ENCODE peak calls at places on chromosomes 13 and 19, in ten cellular contexts. B is body of pancreas, L is hepatocyte, Z is dorsolateral prefrontal cortex, E is AG10803, I is lower leg skin, T is heart right ventricle, V is heart left ventricle, J is stomach, F is prostate gland. D is an unnamed sample.

GRCh38 chr13:72960541-72960940 is 98.3 kb upstream of the KLF5 start:
- DNase-seq in J (no peak), B (peak; percentile 40), T (no peak), F (peak; percentile 35), L (peak; percentile 29), Z (no peak), V (no peak), E (no peak), I (no peak), D (peak; percentile 54)

GRCh38 chr19:5253403-5254110 is 87.1 kb downstream of the PTPRS start:
- DNase-seq in B (no peak), E (peak; percentile 18), J (no peak), I (no peak), V (no peak), L (no peak), F (no peak), Z (no peak), T (no peak), D (no peak)

GRCh38 chr13:19862511-19863313 is 737 bp downstream of the ZMYM5 start:
- DNase-seq in T (peak; percentile 29), J (peak; percentile 29), B (peak; percentile 19), E (peak; percentile 17), V (peak; percentile 38), Z (peak; percentile 32), L (peak; percentile 56), F (peak; percentile 19), I (peak; percentile 27), D (no peak)

GRCh38 chr19:35017507-35017906 is 12.8 kb upstream of the SCN1B start:
- DNase-seq in J (no peak), B (no peak), I (no peak), V (no peak), T (no peak), F (no peak), Z (no peak), E (no peak), L (no peak), D (no peak)

GRCh38 chr19:36009220-36009619 is 607 bp upstream of the SYNE4 start:
- DNase-seq in I (no peak), L (peak; percentile 85), E (peak; percentile 51), F (peak; percentile 55), V (peak; percentile 71), T (peak; percentile 45), B (peak; percentile 74), J (peak; percentile 72), Z (peak; percentile 40), D (peak; percentile 27)

GRCh38 chr19:812049-812816 is 9.5 kb downstream of the PLPPR3 start:
- DNase-seq in F (no peak), T (no peak), B (no peak), J (no peak), I (no peak), V (no peak), E (no peak), Z (no peak), L (no peak), D (no peak)

GRCh38 chr19:38629568-38629967 is 10.6 kb downstream of the EIF3K start:
- DNase-seq in T (no peak), B (no peak), V (no peak), L (no peak), Z (no peak), I (no peak), F (no peak), J (no peak), E (no peak), D (no peak)

GRCh38 chr13:30151398-30151797 is 156.0 kb downstream of the KATNAL1 start:
- DNase-seq in V (no peak), Z (no peak), J (no peak), L (no peak), F (no peak), T (no peak), E (no peak), I (no peak), B (no peak), D (no peak)

GRCh38 chr13:66344770-66345367 is 885.3 kb downstream of the PCDH9 start:
- DNase-seq in E (no peak), B (no peak), J (no peak), L (no peak), V (no peak), I (no peak), T (no peak), Z (no peak), F (no peak), D (no peak)

GRCh38 chr19:1163934-1164683 is 10.0 kb downstream of the SBNO2 start:
- DNase-seq in L (no peak), I (no peak), Z (no peak), J (no peak), F (no peak), E (no peak), T (no peak), B (no peak), V (peak; percentile 11), D (peak; percentile 48)

GRCh38 chr13:109162248-109163051 is 533.0 kb downstream of the MYO16 start:
- DNase-seq in B (no peak), J (no peak), Z (no peak), F (no peak), L (no peak), T (no peak), V (no peak), I (no peak), E (no peak), D (no peak)

GRCh38 chr19:30691767-30692516 is 319.8 kb downstream of the ZNF536 start:
- DNase-seq in I (peak; percentile 36), Z (no peak), L (no peak), F (no peak), T (no peak), B (no peak), J (no peak), E (no peak), V (no peak), D (no peak)

GRCh38 chr13:108895220-108895704 is 265.9 kb downstream of the MYO16 start:
- DNase-seq in Z (no peak), L (peak; percentile 72), E (peak; percentile 45), F (no peak), V (no peak), J (no peak), B (no peak), T (no peak), I (no peak), D (peak; percentile 22)

GRCh38 chr19:3034845-3035541 is 5.9 kb upstream of the TLE2 start:
- DNase-seq in V (peak; percentile 45), B (no peak), E (peak; percentile 61), F (peak; percentile 45), J (peak; percentile 51), Z (no peak), L (peak; percentile 62), T (peak; percentile 40), I (no peak), D (no peak)

GRCh38 chr13:53138369-53139036 is 109.9 kb downstream of the OLFM4 start:
- DNase-seq in Z (no peak), V (no peak), E (peak; percentile 57), T (no peak), I (peak; percentile 18), L (peak; percentile 57), B (no peak), J (no peak), F (no peak), D (no peak)

GRCh38 chr13:113122571-113123225 is at the start of gene F10:
- DNase-seq in L (peak; percentile 92), T (peak; percentile 47), I (peak; percentile 56), J (peak; percentile 73), V (peak; percentile 59), E (peak; percentile 70), F (no peak), Z (peak; percentile 23), B (peak; percentile 69), D (no peak)
- H3K4me3 ChIP-seq in L (peak within 1 kb of the TSS; percentile 15), T (peak within 1 kb of the TSS; percentile 26), I (no peak within 1 kb of the TSS), J (peak within 1 kb of the TSS; percentile 37), V (peak within 1 kb of the TSS; percentile 47), E (peak within 1 kb of the TSS; percentile 54), F (no peak within 1 kb of the TSS), Z (no peak within 1 kb of the TSS), B (no peak within 1 kb of the TSS), D (no peak within 1 kb of the TSS)

GRCh38 chr13:75432045-75432444 is 49.9 kb downstream of the TBC1D4 start:
- DNase-seq in E (peak; percentile 59), Z (no peak), T (no peak), J (no peak), I (no peak), B (no peak), L (no peak), F (no peak), V (no peak), D (no peak)
- TF ChIP-seq CTCF in E (no peak), Z (no peak), T (no peak), J (no peak), I (no peak), B (no peak), L (no peak), F (no peak), V (no peak), D (peak; percentile 23)

GRCh38 chr19:11195681-11196080 is 1.7 kb downstream of the KANK2 start:
- DNase-seq in J (no peak), V (no peak), T (no peak), L (no peak), Z (no peak), I (no peak), E (no peak), F (no peak), B (no peak), D (no peak)
- H3K4me3 ChIP-seq in J (peak overlapping the region; percentile 76), V (peak overlapping the region; percentile 96), T (peak overlapping the region; percentile 68), L (no peak overlapping the region), Z (peak overlapping the region; percentile 76), I (no peak overlapping the region), E (peak overlapping the region; percentile 97), F (no peak overlapping the region), B (no peak overlapping the region), D (no peak overlapping the region)

GRCh38 chr19:48607359-48607755 is 815 bp downstream of the SPACA4 start:
- DNase-seq in L (no peak), Z (no peak), F (no peak), E (no peak), V (no peak), I (no peak), T (no peak), J (no peak), B (no peak), D (no peak)

GRCh38 chr19:48606463-48607358 is at the start of gene SPACA4:
- DNase-seq in J (no peak), Z (no peak), B (no peak), F (no peak), T (no peak), L (no peak), I (no peak), E (no peak), V (no peak), D (no peak)

GRCh38 chr19:48611872-48612271 is 3.0 kb downstream of the FAM83E start:
- DNase-seq in L (no peak), V (no peak), F (no peak), I (no peak), Z (no peak), E (no peak), J (no peak), T (no peak), B (no peak), D (no peak)

GRCh38 chr19:48609571-48610108 is 3.1 kb downstream of the SPACA4 start:
- DNase-seq in T (no peak), I (no peak), V (no peak), L (no peak), F (no peak), B (no peak), J (no peak), E (no peak), Z (no peak), D (no peak)

DNA sequence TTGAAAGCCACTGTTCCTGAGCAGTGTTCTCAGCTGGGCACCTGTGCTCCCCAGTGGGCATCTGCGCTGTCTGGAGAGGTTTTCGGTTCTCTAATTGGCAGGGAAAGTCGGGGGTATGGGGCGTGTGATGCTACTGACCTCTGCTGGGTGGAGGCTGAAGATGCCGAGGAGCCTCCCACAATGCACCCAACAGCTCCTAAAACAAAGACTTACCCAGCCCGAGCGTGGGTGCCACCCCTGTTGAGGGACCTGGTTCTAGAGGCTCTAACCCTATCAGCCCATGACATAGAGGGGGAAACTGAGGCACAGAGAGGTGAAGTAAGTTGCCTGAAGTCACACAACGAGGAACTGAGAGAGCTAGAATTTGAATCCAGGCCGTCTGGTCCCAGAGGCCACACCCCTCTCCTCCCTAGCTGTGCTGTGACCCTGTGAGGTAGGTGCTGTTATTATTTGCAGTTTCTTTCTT is 2.3 kb downstream of the SPACA4 start:
- DNase-seq in I (no peak), T (no peak), V (no peak), B (no peak), J (no peak), E (peak; percentile 43), Z (no peak), F (no peak), L (no peak), D (no peak)
- TF ChIP-seq CTCF in I (no peak), T (peak; percentile 46), V (peak; percentile 28), B (peak; percentile 17), J (no peak), E (peak; percentile 66), Z (peak; percentile 55), F (peak; percentile 43), L (peak; percentile 38), D (peak; percentile 47)

D was measured in LNCaP clone FGC.